ENCODE peak calls at places on chromosomes 5 and 9, in seven cellular contexts. One of them, this sample, is unnamed.

GRCh38 chr5:9149988-9150387 is 395.9 kb downstream of the SEMA5A start:
- DNase-seq in NCI-H748 treated with DMSO at 0.1 percent for 48 hours: no peak
- DNase-seq in DMS153: peak
- DNase-seq in stimulated activated CD4-positive, alpha-beta T cell treated with anti-CD3 and anti-CD28 coated beads, TNF-alpha, amount 100 ng/mL, for 24 hours: no peak
- DNase-seq in NCI-H345: no peak
- DNase-seq in sigmoid colon: no peak
- DNase-seq in AG10803: peak
- DNase-seq in this sample: no peak

GRCh38 chr5:161580621-161581020 is 34.1 kb upstream of the GABRB2 start:
- DNase-seq in NCI-H345: no peak
- DNase-seq in stimulated activated CD4-positive, alpha-beta T cell treated with anti-CD3 and anti-CD28 coated beads, TNF-alpha, amount 100 ng/mL, for 24 hours: no peak
- DNase-seq in AG10803: no peak
- DNase-seq in sigmoid colon: no peak
- DNase-seq in DMS153: no peak
- DNase-seq in NCI-H748 treated with DMSO at 0.1 percent for 48 hours: no peak
- DNase-seq in this sample: no peak

GRCh38 chr5:16615737-16616535 is 861 bp downstream of the RETREG1 start:
- DNase-seq in sigmoid colon: no peak
- DNase-seq in AG10803: no peak
- DNase-seq in NCI-H748 treated with DMSO at 0.1 percent for 48 hours: peak
- DNase-seq in stimulated activated CD4-positive, alpha-beta T cell treated with anti-CD3 and anti-CD28 coated beads, TNF-alpha, amount 100 ng/mL, for 24 hours: no peak
- DNase-seq in DMS153: no peak
- DNase-seq in NCI-H345: peak
- DNase-seq in this sample: no peak

GRCh38 chr5:179150011-179150410 is 89.8 kb downstream of the ZNF354C start:
- DNase-seq in sigmoid colon: peak
- DNase-seq in DMS153: no peak
- DNase-seq in stimulated activated CD4-positive, alpha-beta T cell treated with anti-CD3 and anti-CD28 coated beads, TNF-alpha, amount 100 ng/mL, for 24 hours: no peak
- DNase-seq in NCI-H345: no peak
- DNase-seq in AG10803: no peak
- DNase-seq in NCI-H748 treated with DMSO at 0.1 percent for 48 hours: no peak
- DNase-seq in this sample: no peak

GRCh38 chr9:38384990-38385848 is 7.3 kb upstream of the ALDH1B1 start:
- DNase-seq in stimulated activated CD4-positive, alpha-beta T cell treated with anti-CD3 and anti-CD28 coated beads, TNF-alpha, amount 100 ng/mL, for 24 hours: no peak
- DNase-seq in sigmoid colon: no peak
- DNase-seq in NCI-H345: no peak
- DNase-seq in NCI-H748 treated with DMSO at 0.1 percent for 48 hours: no peak
- DNase-seq in AG10803: peak
- DNase-seq in DMS153: no peak
- DNase-seq in this sample: no peak

GRCh38 chr5:172285226-172286143 is 1.9 kb upstream of the UBTD2 start:
- DNase-seq in DMS153: no peak
- DNase-seq in AG10803: no peak
- DNase-seq in sigmoid colon: no peak
- DNase-seq in NCI-H748 treated with DMSO at 0.1 percent for 48 hours: no peak
- DNase-seq in NCI-H345: no peak
- DNase-seq in stimulated activated CD4-positive, alpha-beta T cell treated with anti-CD3 and anti-CD28 coated beads, TNF-alpha, amount 100 ng/mL, for 24 hours: no peak
- DNase-seq in this sample: no peak

GRCh38 chr9:20753761-20754160 is 69.7 kb downstream of the FOCAD start:
- DNase-seq in sigmoid colon: no peak
- DNase-seq in AG10803: peak
- DNase-seq in stimulated activated CD4-positive, alpha-beta T cell treated with anti-CD3 and anti-CD28 coated beads, TNF-alpha, amount 100 ng/mL, for 24 hours: no peak
- DNase-seq in DMS153: no peak
- DNase-seq in NCI-H345: no peak
- DNase-seq in NCI-H748 treated with DMSO at 0.1 percent for 48 hours: no peak
- DNase-seq in this sample: no peak

GRCh38 chr5:169706758-169707450 is 69.8 kb downstream of the DOCK2 start:
- DNase-seq in NCI-H345: no peak
- DNase-seq in NCI-H748 treated with DMSO at 0.1 percent for 48 hours: no peak
- DNase-seq in sigmoid colon: no peak
- DNase-seq in DMS153: no peak
- DNase-seq in AG10803: peak
- DNase-seq in stimulated activated CD4-positive, alpha-beta T cell treated with anti-CD3 and anti-CD28 coated beads, TNF-alpha, amount 100 ng/mL, for 24 hours: no peak
- DNase-seq in this sample: no peak

GRCh38 chr9:17116400-17116837 is 18.4 kb upstream of the CNTLN start:
- DNase-seq in NCI-H345: peak
- DNase-seq in NCI-H748 treated with DMSO at 0.1 percent for 48 hours: peak
- DNase-seq in sigmoid colon: no peak
- DNase-seq in DMS153: peak
- DNase-seq in stimulated activated CD4-positive, alpha-beta T cell treated with anti-CD3 and anti-CD28 coated beads, TNF-alpha, amount 100 ng/mL, for 24 hours: no peak
- DNase-seq in AG10803: peak
- DNase-seq in this sample: no peak

GRCh38 chr9:86175223-86175622 is 75.9 kb upstream of the GOLM1 start:
- DNase-seq in AG10803: no peak
- DNase-seq in NCI-H345: peak
- DNase-seq in sigmoid colon: no peak
- DNase-seq in DMS153: peak
- DNase-seq in NCI-H748 treated with DMSO at 0.1 percent for 48 hours: no peak
- DNase-seq in stimulated activated CD4-positive, alpha-beta T cell treated with anti-CD3 and anti-CD28 coated beads, TNF-alpha, amount 100 ng/mL, for 24 hours: no peak
- DNase-seq in this sample: no peak

GRCh38 chr9:113302792-113303418 is at the start of gene RNF183:
- DNase-seq in DMS153: no peak
- DNase-seq in sigmoid colon: no peak
- DNase-seq in NCI-H345: no peak
- DNase-seq in stimulated activated CD4-positive, alpha-beta T cell treated with anti-CD3 and anti-CD28 coated beads, TNF-alpha, amount 100 ng/mL, for 24 hours: no peak
- DNase-seq in NCI-H748 treated with DMSO at 0.1 percent for 48 hours: no peak
- DNase-seq in AG10803: no peak
- DNase-seq in this sample: no peak

This sample was measured in activated T-helper 9 cell treated with anti-CD3 and anti-CD28 coated beads, Interleukin-2, amount 50 U/mL, for 16 hours.